ENCODE peak calls at places on chromosomes 2 and 18, in nine cellular contexts. One of them, this sample, is unnamed. For H3K4me1, the result is how much of the 10 kb centered on the place peaks cover.

GRCh38 chr2:120892967-120893667 is 157.4 kb downstream of the GLI2 start:
- DNase-seq in sigmoid colon: no peak
- DNase-seq in H1: no peak
- DNase-seq in tibial nerve: no peak
- DNase-seq in stomach: no peak
- DNase-seq in ovary: peak
- DNase-seq in suprapubic skin: no peak
- DNase-seq in A549: no peak
- DNase-seq in HepG2: no peak
- DNase-seq in this sample: no peak

GRCh38 chr2:121898483-121898882 is 143.0 kb downstream of the TSN start:
- DNase-seq in A549: no peak
- DNase-seq in sigmoid colon: no peak
- DNase-seq in H1: no peak
- DNase-seq in stomach: no peak
- DNase-seq in tibial nerve: no peak
- DNase-seq in ovary: no peak
- DNase-seq in suprapubic skin: no peak
- DNase-seq in HepG2: no peak
- DNase-seq in this sample: no peak

GRCh38 chr18:12336887-12337286 is 28.8 kb downstream of the TUBB6 start:
- DNase-seq in suprapubic skin: no peak
- DNase-seq in tibial nerve: no peak
- DNase-seq in HepG2: peak
- DNase-seq in A549: no peak
- DNase-seq in ovary: no peak
- DNase-seq in stomach: no peak
- DNase-seq in H1: no peak
- DNase-seq in sigmoid colon: no peak
- DNase-seq in this sample: no peak

GRCh38 chr2:108936868-108937265 is 52.2 kb downstream of the EDAR start:
- DNase-seq in A549: no peak
- DNase-seq in suprapubic skin: no peak
- DNase-seq in HepG2: no peak
- DNase-seq in sigmoid colon: no peak
- DNase-seq in stomach: no peak
- DNase-seq in ovary: no peak
- DNase-seq in tibial nerve: no peak
- DNase-seq in H1: no peak
- DNase-seq in this sample: no peak

GRCh38 chr2:37847792-37848191 is 77.3 kb upstream of the RMDN2 start:
- DNase-seq in H1: no peak
- DNase-seq in HepG2: no peak
- DNase-seq in stomach: no peak
- DNase-seq in tibial nerve: no peak
- DNase-seq in sigmoid colon: no peak
- DNase-seq in suprapubic skin: no peak
- DNase-seq in A549: no peak
- DNase-seq in ovary: no peak
- DNase-seq in this sample: no peak

GRCh38 chr18:23291456-23292205 is 156.3 kb downstream of the CABLES1 start:
- DNase-seq in sigmoid colon: no peak
- DNase-seq in HepG2: no peak
- DNase-seq in H1: no peak
- DNase-seq in A549: no peak
- DNase-seq in ovary: no peak
- DNase-seq in tibial nerve: no peak
- DNase-seq in suprapubic skin: no peak
- DNase-seq in stomach: no peak
- DNase-seq in this sample: no peak

GRCh38 chr2:238274152-238274865 is 14.1 kb downstream of the PER2 start:
- DNase-seq in A549: no peak
- DNase-seq in stomach: no peak
- DNase-seq in tibial nerve: no peak
- DNase-seq in ovary: no peak
- DNase-seq in sigmoid colon: no peak
- DNase-seq in H1: no peak
- DNase-seq in HepG2: no peak
- DNase-seq in suprapubic skin: no peak
- DNase-seq in this sample: peak

GRCh38 chr2:30979822-30980245 is 158.4 kb downstream of the GALNT14 start:
- DNase-seq in suprapubic skin: no peak
- DNase-seq in sigmoid colon: peak
- DNase-seq in stomach: no peak
- DNase-seq in A549: peak
- DNase-seq in HepG2: no peak
- DNase-seq in H1: no peak
- DNase-seq in tibial nerve: no peak
- DNase-seq in ovary: peak
- DNase-seq in this sample: no peak

GRCh38 chr2:189610700-189611099 is 30.1 kb upstream of the SLC40A1 start:
- DNase-seq in tibial nerve: no peak
- DNase-seq in H1: no peak
- DNase-seq in ovary: no peak
- DNase-seq in HepG2: no peak
- DNase-seq in suprapubic skin: no peak
- DNase-seq in sigmoid colon: no peak
- DNase-seq in stomach: no peak
- DNase-seq in A549: no peak
- DNase-seq in this sample: no peak

GRCh38 chr18:26488417-26489009 is 59.8 kb downstream of the KCTD1 start:
- DNase-seq in sigmoid colon: no peak
- DNase-seq in A549: no peak
- DNase-seq in suprapubic skin: no peak
- DNase-seq in tibial nerve: no peak
- DNase-seq in HepG2: no peak
- DNase-seq in stomach: no peak
- DNase-seq in H1: no peak
- DNase-seq in ovary: no peak
- DNase-seq in this sample: no peak

DNA sequence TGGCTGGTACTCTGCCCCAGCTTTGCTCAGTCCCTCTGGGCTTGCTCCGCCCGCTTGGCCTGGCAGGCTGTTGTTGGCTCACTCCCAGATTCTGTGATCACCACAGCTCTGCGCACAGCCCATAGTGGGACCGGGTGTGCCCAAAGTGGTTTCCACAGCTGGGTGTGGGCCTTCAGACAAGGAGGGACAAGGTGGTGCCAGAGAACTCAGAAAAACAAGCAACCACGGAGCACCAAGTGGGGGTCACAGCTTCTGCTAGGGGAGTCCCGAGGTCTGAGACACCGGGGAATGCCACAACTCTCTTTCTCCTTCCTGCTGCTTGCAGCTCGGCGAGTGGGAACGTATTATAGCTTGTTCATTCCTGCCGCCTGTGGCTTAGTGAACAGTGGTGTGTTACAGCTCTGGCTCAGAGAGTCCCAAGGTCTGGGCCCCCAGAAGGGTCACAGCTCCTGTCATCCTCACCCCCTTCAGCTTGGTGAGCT is 9.1 kb upstream of the KYNU start:
- DNase-seq in suprapubic skin: peak
- DNase-seq in HepG2: no peak
- DNase-seq in H1: no peak
- DNase-seq in tibial nerve: peak
- DNase-seq in ovary: no peak
- DNase-seq in stomach: peak
- DNase-seq in A549: no peak
- DNase-seq in sigmoid colon: peak
- DNase-seq in this sample: peak
- TF ChIP-seq POLR2A in suprapubic skin: no peak
- TF ChIP-seq POLR2A in HepG2: no peak
- TF ChIP-seq POLR2A in H1: no peak
- TF ChIP-seq POLR2A in tibial nerve: no peak
- TF ChIP-seq POLR2A in ovary: no peak
- TF ChIP-seq POLR2A in stomach: no peak
- TF ChIP-seq POLR2A in A549: peak
- TF ChIP-seq POLR2A in sigmoid colon: no peak
- TF ChIP-seq POLR2A in this sample: no peak

GRCh38 chr2:73983322-73984202 is 1.1 kb upstream of the TET3 start:
- DNase-seq in ovary: peak
- DNase-seq in H1: peak
- DNase-seq in sigmoid colon: no peak
- DNase-seq in stomach: peak
- DNase-seq in HepG2: peak
- DNase-seq in suprapubic skin: peak
- DNase-seq in A549: peak
- DNase-seq in tibial nerve: no peak
- DNase-seq in this sample: peak

GRCh38 chr2:73980566-73980965 is 4.1 kb upstream of the TET3 start:
- DNase-seq in suprapubic skin: no peak
- DNase-seq in stomach: no peak
- DNase-seq in tibial nerve: no peak
- DNase-seq in sigmoid colon: no peak
- DNase-seq in ovary: no peak
- DNase-seq in A549: no peak
- DNase-seq in HepG2: peak
- DNase-seq in H1: no peak
- DNase-seq in this sample: no peak

GRCh38 chr2:73981081-73981968 is 3.4 kb upstream of the TET3 start:
- DNase-seq in suprapubic skin: no peak
- DNase-seq in A549: peak
- DNase-seq in ovary: peak
- DNase-seq in H1: peak
- DNase-seq in stomach: peak
- DNase-seq in tibial nerve: no peak
- DNase-seq in sigmoid colon: peak
- DNase-seq in HepG2: peak
- DNase-seq in this sample: peak

GRCh38 chr2:73984203-73984921 is at the start of gene TET3:
- DNase-seq in suprapubic skin: no peak
- DNase-seq in tibial nerve: no peak
- DNase-seq in sigmoid colon: peak
- DNase-seq in A549: no peak
- DNase-seq in stomach: peak
- DNase-seq in HepG2: no peak
- DNase-seq in H1: peak
- DNase-seq in ovary: peak
- DNase-seq in this sample: peak

GRCh38 chr2:73982140-73982617 is 2.5 kb upstream of the TET3 start:
- DNase-seq in A549: no peak
- DNase-seq in tibial nerve: no peak
- DNase-seq in stomach: peak
- DNase-seq in H1: no peak
- DNase-seq in sigmoid colon: no peak
- DNase-seq in suprapubic skin: no peak
- DNase-seq in ovary: no peak
- DNase-seq in HepG2: no peak
- DNase-seq in this sample: peak
- TF ChIP-seq EP300 in A549: no peak
- TF ChIP-seq EP300 in tibial nerve: no peak
- TF ChIP-seq EP300 in stomach: no peak
- TF ChIP-seq EP300 in H1: no peak
- TF ChIP-seq EP300 in sigmoid colon: no peak
- TF ChIP-seq EP300 in suprapubic skin: no peak
- TF ChIP-seq EP300 in ovary: no peak
- TF ChIP-seq EP300 in HepG2: no peak
- TF ChIP-seq EP300 in this sample: no peak

GRCh38 chr2:96262306-96262705 is 3.5 kb downstream of the TMEM127 start:
- DNase-seq in HepG2: no peak
- DNase-seq in stomach: no peak
- DNase-seq in suprapubic skin: no peak
- DNase-seq in ovary: no peak
- DNase-seq in H1: no peak
- DNase-seq in tibial nerve: no peak
- DNase-seq in A549: no peak
- DNase-seq in sigmoid colon: no peak
- DNase-seq in this sample: no peak
- H3K4me1 ChIP-seq in HepG2: half or more
- H3K4me1 ChIP-seq in stomach: half or more
- H3K4me1 ChIP-seq in suprapubic skin: half or more
- H3K4me1 ChIP-seq in ovary: under half
- H3K4me1 ChIP-seq in H1: under half
- H3K4me1 ChIP-seq in tibial nerve: half or more
- H3K4me1 ChIP-seq in A549: under half
- H3K4me1 ChIP-seq in sigmoid colon: under half
- H3K4me1 ChIP-seq in this sample: half or more

DNA sequence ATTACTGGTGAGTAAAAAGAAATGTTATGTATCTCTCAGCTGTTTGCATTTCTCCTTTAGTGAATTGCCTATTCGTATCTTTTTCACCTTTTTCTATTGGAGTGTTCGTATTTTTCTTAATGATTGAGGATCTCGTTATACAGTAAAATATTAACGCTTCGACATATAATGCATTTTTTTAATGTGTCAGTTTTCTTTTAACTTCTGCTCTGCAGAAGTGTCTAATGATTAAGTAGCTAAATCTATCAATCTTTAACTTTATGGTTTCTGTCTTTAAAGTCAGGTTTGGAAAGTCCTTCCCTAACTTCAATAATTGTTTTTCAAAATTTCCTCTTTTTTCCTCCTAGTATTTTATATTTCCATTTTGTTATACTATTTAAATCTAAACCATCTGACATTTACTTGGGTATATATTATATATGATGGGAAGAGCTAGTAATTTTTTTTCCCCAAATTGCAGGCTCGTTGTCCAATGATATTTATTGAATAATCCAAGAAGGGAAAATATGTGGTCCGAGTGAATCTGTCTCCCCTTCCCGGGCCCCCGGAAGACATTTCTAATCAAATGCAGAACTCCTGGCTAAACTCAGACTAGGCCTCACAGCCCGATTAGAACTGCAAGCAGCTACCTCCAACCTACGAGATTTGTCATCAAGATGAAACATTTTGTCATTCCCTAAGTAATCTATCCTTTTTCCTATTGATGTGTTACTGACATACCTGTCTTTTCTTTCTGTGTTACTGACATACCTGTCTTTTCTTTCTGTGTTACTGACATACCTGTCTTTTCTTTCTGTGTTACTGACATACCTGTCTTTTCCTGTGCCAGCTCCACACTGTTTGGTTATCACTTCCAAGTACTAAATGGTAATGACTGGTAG is 17.2 kb downstream of the PCBP1 start:
- DNase-seq in A549: no peak
- DNase-seq in sigmoid colon: peak
- DNase-seq in H1: no peak
- DNase-seq in tibial nerve: no peak
- DNase-seq in HepG2: peak
- DNase-seq in ovary: peak
- DNase-seq in suprapubic skin: no peak
- DNase-seq in stomach: peak
- DNase-seq in this sample: peak
- TF ChIP-seq POLR2A in A549: no peak
- TF ChIP-seq POLR2A in sigmoid colon: no peak
- TF ChIP-seq POLR2A in H1: no peak
- TF ChIP-seq POLR2A in tibial nerve: no peak
- TF ChIP-seq POLR2A in HepG2: no peak
- TF ChIP-seq POLR2A in ovary: no peak
- TF ChIP-seq POLR2A in suprapubic skin: no peak
- TF ChIP-seq POLR2A in stomach: no peak
- TF ChIP-seq POLR2A in this sample: no peak

GRCh38 chr2:240464514-240465241 is 29.2 kb downstream of the GPC1 start:
- DNase-seq in HepG2: no peak
- DNase-seq in ovary: peak
- DNase-seq in stomach: peak
- DNase-seq in A549: no peak
- DNase-seq in suprapubic skin: peak
- DNase-seq in tibial nerve: no peak
- DNase-seq in H1: no peak
- DNase-seq in sigmoid colon: peak
- DNase-seq in this sample: no peak
- TF ChIP-seq EP300 in HepG2: no peak
- TF ChIP-seq EP300 in ovary: no peak
- TF ChIP-seq EP300 in stomach: no peak
- TF ChIP-seq EP300 in A549: no peak
- TF ChIP-seq EP300 in suprapubic skin: no peak
- TF ChIP-seq EP300 in tibial nerve: no peak
- TF ChIP-seq EP300 in H1: no peak
- TF ChIP-seq EP300 in sigmoid colon: no peak
- TF ChIP-seq EP300 in this sample: no peak

GRCh38 chr18:54279477-54280205 is 10.3 kb downstream of the POLI start:
- DNase-seq in suprapubic skin: no peak
- DNase-seq in ovary: no peak
- DNase-seq in H1: no peak
- DNase-seq in HepG2: peak
- DNase-seq in tibial nerve: no peak
- DNase-seq in A549: no peak
- DNase-seq in sigmoid colon: no peak
- DNase-seq in stomach: no peak
- DNase-seq in this sample: no peak
- H3K4me1 ChIP-seq in suprapubic skin: under half
- H3K4me1 ChIP-seq in ovary: under half
- H3K4me1 ChIP-seq in H1: under half
- H3K4me1 ChIP-seq in HepG2: under half
- H3K4me1 ChIP-seq in tibial nerve: under half
- H3K4me1 ChIP-seq in A549: under half
- H3K4me1 ChIP-seq in sigmoid colon: under half
- H3K4me1 ChIP-seq in stomach: under half
- H3K4me1 ChIP-seq in this sample: under half